ENCODE peak calls at places on chromosomes 11 and 22, in eight cellular contexts. M is A549, A is spleen, G is ovary, J is HCT116, V is brain microvascular endothelial cell, B is testis, N is HL-60. Y is an unnamed sample.

GRCh38 chr11:64590763-64591221 is at the start of gene SLC22A12:
- DNase-seq in M (no peak), A (peak; percentile 39), G (peak; percentile 9), J (no peak), V (no peak), B (no peak), N (no peak), Y (no peak)

GRCh38 chr11:66420671-66421476 is at the start of gene NPAS4:
- DNase-seq in M (no peak), A (no peak), G (no peak), J (no peak), V (no peak), B (peak; percentile 53), N (no peak), Y (no peak)

GRCh38 chr11:69039501-69039900 is 9.2 kb upstream of the TPCN2 start:
- DNase-seq in M (no peak), A (no peak), G (no peak), J (no peak), V (no peak), B (no peak), N (no peak), Y (no peak)

GRCh38 chr11:379205-380094 is 10.2 kb downstream of the B4GALNT4 start:
- DNase-seq in M (no peak), A (no peak), G (no peak), J (no peak), V (no peak), B (no peak), N (no peak), Y (no peak)

GRCh38 chr11:28243596-28243995 is 135.4 kb downstream of the METTL15 start:
- DNase-seq in M (no peak), A (no peak), G (no peak), J (no peak), V (no peak), B (no peak), N (no peak), Y (peak; percentile 12)

GRCh38 chr22:37331034-37331428 is 48.7 kb downstream of the CYTH4 start:
- DNase-seq in M (no peak), A (no peak), G (no peak), J (no peak), V (peak; percentile 53), B (no peak), N (no peak), Y (peak; percentile 62)

GRCh38 chr22:41899992-41900651 is 14.8 kb downstream of the SHISA8 start:
- DNase-seq in M (no peak), A (peak; percentile 54), G (no peak), J (no peak), V (no peak), B (no peak), N (no peak), Y (no peak)

GRCh38 chr11:33900159-33900855 is 8.4 kb upstream of the LMO2 start:
- DNase-seq in M (no peak), A (no peak), G (no peak), J (no peak), V (no peak), B (no peak), N (peak; percentile 35), Y (no peak)

GRCh38 chr11:128244896-128245295 is 342.5 kb downstream of the ETS1 start:
- DNase-seq in M (no peak), A (no peak), G (no peak), J (no peak), V (no peak), B (no peak), N (no peak), Y (peak; percentile 71)

GRCh38 chr11:128289048-128289447 is 298.3 kb downstream of the ETS1 start:
- DNase-seq in M (no peak), A (no peak), G (no peak), J (no peak), V (no peak), B (no peak), N (no peak), Y (no peak)

GRCh38 chr22:37304595-37305343 is 22.5 kb downstream of the CYTH4 start:
- DNase-seq in M (no peak), A (no peak), G (no peak), J (no peak), V (peak; percentile 69), B (no peak), N (no peak), Y (peak; percentile 57)

GRCh38 chr22:35928273-35928798 is 100.3 kb downstream of the RBFOX2 start:
- DNase-seq in M (no peak), A (no peak), G (no peak), J (no peak), V (no peak), B (no peak), N (no peak), Y (no peak)

GRCh38 chr11:46489668-46490560 is 98.3 kb upstream of the CHRM4 start:
- DNase-seq in M (peak; percentile 66), A (no peak), G (no peak), J (peak; percentile 46), V (peak; percentile 55), B (no peak), N (peak; percentile 50), Y (peak; percentile 65)

GRCh38 chr11:9893474-9893873 is 229.6 kb downstream of the SWAP70 start:
- DNase-seq in M (no peak), A (no peak), G (no peak), J (no peak), V (no peak), B (no peak), N (no peak), Y (no peak)

GRCh38 chr11:104467414-104467813 is 303.5 kb upstream of the PDGFD start:
- DNase-seq in M (no peak), A (no peak), G (no peak), J (no peak), V (peak; percentile 61), B (no peak), N (no peak), Y (no peak)

GRCh38 chr22:47041201-47042115 is 279.0 kb downstream of the TBC1D22A start:
- DNase-seq in M (no peak), A (peak; percentile 44), G (no peak), J (no peak), V (no peak), B (no peak), N (no peak), Y (no peak)

GRCh38 chr11:5351208-5351607 is at the start of gene OR51B6:
- DNase-seq in M (no peak), A (no peak), G (no peak), J (no peak), V (no peak), B (no peak), N (no peak), Y (no peak)

GRCh38 chr11:111574373-111575230 is 27.6 kb upstream of the SIK2 start:
- DNase-seq in M (no peak), A (no peak), G (no peak), J (no peak), V (no peak), B (no peak), N (no peak), Y (no peak)

GRCh38 chr11:134407321-134407828 is 4.7 kb downstream of the B3GAT1 start:
- DNase-seq in M (no peak), A (no peak), G (no peak), J (no peak), V (no peak), B (no peak), N (no peak), Y (no peak)

GRCh38 chr11:120146413-120147093 is 8.6 kb upstream of the TRIM29 start:
- DNase-seq in M (no peak), A (no peak), G (no peak), J (no peak), V (no peak), B (no peak), N (no peak), Y (no peak)

GRCh38 chr11:98568011-98568410 is 452.7 kb upstream of the CNTN5 start:
- DNase-seq in M (no peak), A (no peak), G (no peak), J (no peak), V (peak; percentile 9), B (no peak), N (no peak), Y (peak; percentile 1)

GRCh38 chr11:4560462-4560861 is 15.5 kb downstream of the OR52M1 start:
- DNase-seq in M (no peak), A (no peak), G (no peak), J (no peak), V (no peak), B (no peak), N (no peak), Y (no peak)

GRCh38 chr11:74325649-74326645 is 14.5 kb upstream of the P4HA3 start:
- DNase-seq in M (no peak), A (no peak), G (peak; percentile 76), J (no peak), V (peak; percentile 55), B (peak; percentile 83), N (no peak), Y (peak; percentile 87)

DNA sequence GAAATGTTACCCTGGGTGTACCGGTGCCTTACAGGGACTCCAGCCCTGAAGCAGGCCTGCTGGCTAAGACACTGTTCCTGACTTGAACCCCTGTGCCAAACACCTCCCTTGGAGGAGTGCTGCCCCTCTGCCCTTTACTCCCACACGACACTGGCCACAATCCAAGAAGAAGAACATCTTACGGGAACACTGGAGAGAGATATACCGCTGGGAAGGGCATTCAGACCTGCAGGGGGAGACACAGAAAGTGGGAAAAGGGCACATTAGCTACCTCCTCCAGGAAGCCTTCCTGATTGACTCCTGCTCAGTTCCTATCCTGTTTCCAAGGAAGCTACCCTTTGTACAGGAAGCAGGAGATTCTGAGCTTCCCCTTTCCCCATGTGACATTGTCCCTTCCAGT is 18.7 kb downstream of the TMPRSS13 start:
- DNase-seq in M (no peak), A (no peak), G (no peak), J (no peak), V (no peak), B (peak; percentile 39), N (no peak), Y (no peak)
- TF ChIP-seq CTCF in M (no peak), A (no peak), G (no peak), J (peak; percentile 16), V (no peak), B (no peak), N (no peak), Y (no peak)

GRCh38 chr22:17476838-17477237 is 86.5 kb upstream of the SLC25A18 start:
- DNase-seq in M (no peak), A (no peak), G (no peak), J (no peak), V (no peak), B (no peak), N (no peak), Y (no peak)
- H3K4me3 ChIP-seq in M (no peak overlapping the region), A (no peak overlapping the region), G (no peak overlapping the region), J (no peak overlapping the region), V (no peak overlapping the region), B (no peak overlapping the region), N (no peak overlapping the region), Y (no peak overlapping the region)

GRCh38 chr11:132858203-132858602 is 674.1 kb downstream of the OPCML start:
- DNase-seq in M (peak; percentile 18), A (no peak), G (no peak), J (no peak), V (peak; percentile 61), B (no peak), N (peak; percentile 39), Y (no peak)
- TF ChIP-seq CTCF in M (no peak), A (no peak), G (no peak), J (no peak), V (peak; percentile 76), B (no peak), N (peak; percentile 13), Y (peak; percentile 21)

DNA sequence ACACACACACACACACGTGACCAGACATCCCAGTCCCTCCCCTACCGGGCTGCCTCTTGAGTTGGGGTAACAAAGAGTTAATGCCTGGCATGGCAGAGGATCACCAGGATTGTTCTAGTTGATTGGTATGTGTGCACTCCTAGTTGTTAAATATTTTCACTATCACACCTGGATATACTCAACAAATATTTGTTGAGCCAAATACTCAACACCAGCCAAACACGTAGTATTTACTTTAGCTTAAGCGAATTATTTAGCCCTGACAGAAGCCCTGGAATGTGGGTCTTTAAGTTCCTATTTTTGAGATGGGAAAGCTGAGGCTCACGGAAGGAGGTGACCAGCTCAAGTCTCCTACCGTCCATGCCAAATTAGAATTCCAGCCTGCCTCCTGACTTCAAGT is 10.5 kb downstream of the CD3E start:
- DNase-seq in M (no peak), A (no peak), G (no peak), J (no peak), V (no peak), B (no peak), N (no peak), Y (no peak)
- H3K4me3 ChIP-seq in M (no peak overlapping the region), A (no peak overlapping the region), G (no peak overlapping the region), J (no peak overlapping the region), V (no peak overlapping the region), B (no peak overlapping the region), N (no peak overlapping the region), Y (no peak overlapping the region)

Y was measured in foreskin fibroblast.